ENCODE peak calls at places on chromosomes 16 and 17, in four cellular contexts. U is effector CD4-positive, alpha-beta T cell; M is NCI-H2081 treated with DMSO at 0.1 percent for 48 hours; A is hypothalamus. G is an unnamed sample.

GRCh38 chr16:65782537-65783290 is 583.8 kb upstream of the CDH5 start:
- DNase-seq in U (no peak), A (no peak), M (no peak), G (no peak)

GRCh38 chr16:31177136-31177535 is 2.8 kb upstream of the FUS start:
- DNase-seq in M (no peak), A (no peak), U (peak), G (no peak)

GRCh38 chr16:29708917-29709600 is 30.1 kb downstream of the QPRT start:
- DNase-seq in A (no peak), U (no peak), M (no peak), G (no peak)

GRCh38 chr17:36859701-36860100 is 77.6 kb upstream of the LHX1 start:
- DNase-seq in M (no peak), A (no peak), U (no peak), G (no peak)

GRCh38 chr17:50148226-50149098 is 2.0 kb downstream of the PPP1R9B start:
- DNase-seq in M (no peak), U (peak), A (peak), G (no peak)

GRCh38 chr17:50290074-50290702 is 15.9 kb downstream of the TMEM92 start:
- DNase-seq in M (no peak), A (no peak), U (no peak), G (no peak)

GRCh38 chr16:70437582-70438324 is 1.1 kb downstream of the ST3GAL2 start:
- DNase-seq in A (no peak), M (no peak), U (no peak), G (no peak)

GRCh38 chr17:58302919-58303551 is 22.3 kb upstream of the MPO start:
- DNase-seq in U (no peak), M (no peak), A (no peak), G (no peak)

GRCh38 chr17:4550534-4551039 is 4.6 kb downstream of the MYBBP1A start:
- DNase-seq in U (no peak), M (no peak), A (no peak), G (no peak)

GRCh38 chr16:67291461-67291860 is 12.1 kb downstream of the PLEKHG4 start:
- DNase-seq in U (no peak), M (no peak), A (no peak), G (no peak)

GRCh38 chr17:82408288-82408937 is 9.7 kb upstream of the HEXD start:
- DNase-seq in M (no peak), U (no peak), A (no peak), G (no peak)

GRCh38 chr16:4691666-4692412 is 1.5 kb upstream of the NUDT16L1 start:
- DNase-seq in U (no peak), A (no peak), M (no peak), G (no peak)

GRCh38 chr17:82153295-82153691 is 55.3 kb upstream of the FASN start:
- DNase-seq in M (no peak), A (no peak), U (no peak), G (no peak)

GRCh38 chr16:84647830-84648594 is at the start of gene KLHL36:
- DNase-seq in U (peak), A (peak), M (no peak), G (no peak)

GRCh38 chr17:66426397-66427033 is 124.1 kb downstream of the PRKCA start:
- DNase-seq in M (no peak), U (peak), A (no peak), G (no peak)

GRCh38 chr16:11985250-11985649 is 8.7 kb downstream of the SNX29 start:
- DNase-seq in U (no peak), A (no peak), M (no peak), G (no peak)

GRCh38 chr17:2697611-2698162 is 13.9 kb downstream of the CLUH start:
- DNase-seq in M (no peak), A (no peak), U (no peak), G (no peak)

GRCh38 chr16:87924937-87925670 is 11.2 kb downstream of the CA5A start:
- DNase-seq in M (peak), A (no peak), U (no peak), G (no peak)

GRCh38 chr17:50585346-50585745 is 24.8 kb downstream of the CACNA1G start:
- DNase-seq in A (no peak), U (no peak), M (no peak), G (no peak)

GRCh38 chr17:74467221-74467951 is 952 bp downstream of the CD300A start:
- DNase-seq in U (no peak), M (no peak), A (no peak), G (no peak)

GRCh38 chr16:66588981-66589713 is 9.9 kb downstream of the CMTM2 start:
- DNase-seq in U (peak), A (no peak), M (no peak), G (no peak)

GRCh38 chr16:89012622-89012995 is 35.6 kb upstream of the CBFA2T3 start:
- DNase-seq in U (no peak), M (no peak), A (no peak), G (no peak)

GRCh38 chr16:90019543-90020259 is 445 bp upstream of the DBNDD1 start:
- DNase-seq in M (no peak), U (peak), A (no peak), G (no peak)

GRCh38 chr17:7043195-7043543 is 723 bp downstream of the SLC16A11 start:
- DNase-seq in U (no peak), A (no peak), M (no peak), G (no peak)

GRCh38 chr16:3857189-3858013 is 23.1 kb downstream of the CREBBP start:
- DNase-seq in U (no peak), M (no peak), A (no peak), G (no peak)

GRCh38 chr16:72291531-72291981 is 119.6 kb upstream of the PMFBP1 start:
- DNase-seq in U (no peak), A (no peak), M (no peak), G (no peak)

GRCh38 chr16:81137012-81137335 is 40.8 kb upstream of the GCSH start:
- DNase-seq in M (no peak), A (no peak), U (no peak), G (no peak)

GRCh38 chr16:88700636-88701482 is 5.3 kb downstream of the RNF166 start:
- DNase-seq in M (no peak), U (peak), A (peak), G (no peak)

GRCh38 chr17:8156174-8156992 is 4.2 kb upstream of the PER1 start:
- DNase-seq in A (peak), M (peak), U (peak), G (peak)

GRCh38 chr16:23187341-23187740 is 4.8 kb downstream of the SCNN1G start:
- DNase-seq in A (no peak), M (no peak), U (no peak), G (no peak)

GRCh38 chr16:6602401-6602800 is 730.2 kb upstream of the RBFOX1 start:
- DNase-seq in A (no peak), M (no peak), U (no peak), G (no peak)

GRCh38 chr16:26665166-26665939 is 401.4 kb upstream of the C16orf82 start:
- DNase-seq in A (no peak), U (no peak), M (no peak), G (peak)

GRCh38 chr16:1667916-1668315 is 10.2 kb upstream of the JPT2 start:
- DNase-seq in M (no peak), A (no peak), U (no peak), G (no peak)

GRCh38 chr17:45294506-45294905 is 22.3 kb downstream of the MAP3K14 start:
- DNase-seq in A (no peak), M (no peak), U (no peak), G (no peak)

GRCh38 chr16:12311887-12312286 is 335.4 kb downstream of the SNX29 start:
- DNase-seq in U (no peak), M (no peak), A (no peak), G (no peak)

GRCh38 chr16:85291302-85292148 is 179.3 kb upstream of the CIBAR2 start:
- DNase-seq in A (peak), M (no peak), U (no peak), G (no peak)

G was measured in NCI-H1436 treated with DMSO at 0.1 percent for 48 hours.